ENCODE peak calls at places on chromosomes 7 and 10, in nine cellular contexts. T is stromal cell of bone marrow; W is activated CD4-positive, alpha-beta T cell treated with anti-CD3 and anti-CD28 coated beads, Interleukin-2, amount 10 ng/mL, durations not matched to agents 7 days and 5 days; C is NCI-H1092; M is ascending aorta; I is naive thymus-derived CD4-positive, alpha-beta T cell; Z is stimulated activated naive CD4-positive, alpha-beta T cell; D is RWPE1; J is activated T-cell treated with anti-CD3 and anti-CD28 coated beads, Interleukin-2, amount 50 U/mL, for 48 hours. P is an unnamed sample.

GRCh38 chr7:55296070-55296469 is 69.1 kb upstream of the LANCL2 start:
- DNase-seq in T (no peak), W (no peak), C (no peak), M (no peak), I (no peak), Z (no peak), D (no peak), J (no peak), P (no peak)

GRCh38 chr7:105461518-105461917 is 60.6 kb downstream of the PUS7 start:
- DNase-seq in T (no peak), W (no peak), C (no peak), M (no peak), I (no peak), Z (no peak), D (no peak), J (no peak), P (peak)

GRCh38 chr10:50260791-50261281 is 9.5 kb upstream of the ASAH2 start:
- DNase-seq in T (peak), W (peak), C (no peak), M (no peak), I (no peak), Z (no peak), D (no peak), J (no peak), P (peak)

GRCh38 chr10:27743736-27744477 is 1.7 kb downstream of the MKX start:
- DNase-seq in T (no peak), W (no peak), C (no peak), M (peak), I (no peak), Z (no peak), D (no peak), J (no peak), P (peak)

GRCh38 chr10:62707810-62708209 is 96.7 kb upstream of the ADO start:
- DNase-seq in T (no peak), W (no peak), C (no peak), M (no peak), I (no peak), Z (no peak), D (no peak), J (no peak), P (no peak)

GRCh38 chr7:81637527-81637926 is 132.3 kb downstream of the HGF start:
- DNase-seq in T (no peak), W (no peak), C (no peak), M (no peak), I (no peak), Z (no peak), D (no peak), J (no peak), P (no peak)

GRCh38 chr7:13457790-13458189 is 531.7 kb downstream of the ETV1 start:
- DNase-seq in T (no peak), W (no peak), C (peak), M (no peak), I (no peak), Z (no peak), D (no peak), J (no peak), P (no peak)

GRCh38 chr7:2757904-2758672 is 70.1 kb downstream of the AMZ1 start:
- DNase-seq in T (peak), W (peak), C (peak), M (peak), I (no peak), Z (no peak), D (peak), J (peak), P (peak)

GRCh38 chr10:22251751-22252285 is 34.0 kb upstream of the EBLN1 start:
- DNase-seq in T (no peak), W (peak), C (peak), M (peak), I (peak), Z (peak), D (peak), J (peak), P (peak)

GRCh38 chr7:135147899-135148721 is at the start of gene TMEM140:
- DNase-seq in T (peak), W (peak), C (no peak), M (no peak), I (peak), Z (peak), D (peak), J (peak), P (peak)

GRCh38 chr7:137965942-137966624 is 35.8 kb downstream of the CREB3L2 start:
- DNase-seq in T (no peak), W (no peak), C (no peak), M (no peak), I (no peak), Z (no peak), D (no peak), J (no peak), P (no peak)